ENCODE peak calls at places on chromosomes 2 and 18, in five cellular contexts. Y is neuronal stem cell, S is IMR-90, G is mesenchymal stem cell, V is H1. B is an unnamed sample.

GRCh38 chr2:197461073-197461472 is 7.7 kb downstream of the COQ10B start:
- DNase-seq in Y (no peak), S (peak), G (no peak), V (no peak), B (no peak)

GRCh38 chr2:206378835-206379234 is 64.5 kb upstream of the ADAM23 start:
- DNase-seq in V (no peak), G (no peak), Y (no peak), S (peak), B (no peak)

GRCh38 chr2:188577231-188577630 is 285.6 kb downstream of the GULP1 start:
- DNase-seq in V (no peak), Y (no peak), S (no peak), G (peak), B (no peak)

GRCh38 chr2:225494100-225494459 is 94.6 kb downstream of the NYAP2 start:
- DNase-seq in Y (no peak), S (no peak), G (no peak), V (no peak), B (no peak)

GRCh38 chr2:239897596-239898235 is 127.4 kb downstream of the NDUFA10 start:
- DNase-seq in Y (no peak), S (no peak), G (no peak), V (no peak), B (no peak)

GRCh38 chr2:54669677-54670484 is 53.6 kb upstream of the EML6 start:
- DNase-seq in Y (no peak), S (peak), G (peak), V (no peak), B (peak)

GRCh38 chr18:24006731-24007308 is 7.7 kb upstream of the TTC39C start:
- DNase-seq in S (peak), G (peak), Y (no peak), V (no peak), B (no peak)

GRCh38 chr2:18342901-18343300 is 217.6 kb downstream of the RDH14 start:
- DNase-seq in G (no peak), Y (no peak), S (no peak), V (no peak), B (peak)

GRCh38 chr2:53353372-53354111 is 414.1 kb upstream of the CHAC2 start:
- DNase-seq in V (no peak), G (peak), Y (peak), S (peak), B (no peak)

GRCh38 chr2:65329551-65329950 is 101.9 kb downstream of the ACTR2 start:
- DNase-seq in S (no peak), Y (no peak), V (no peak), G (no peak), B (no peak)

GRCh38 chr18:26356045-26356785 is 130.0 kb downstream of the TAF4B start:
- DNase-seq in Y (no peak), V (no peak), S (no peak), G (no peak), B (no peak)

GRCh38 chr2:205366336-205367060 is 315.8 kb upstream of the NRP2 start:
- DNase-seq in V (no peak), Y (no peak), G (peak), S (peak), B (peak)

GRCh38 chr2:200703132-200703925 is 108.4 kb upstream of the BZW1 start:
- DNase-seq in Y (peak), V (no peak), S (peak), G (peak), B (peak)

GRCh38 chr2:96664366-96664765 is 21.8 kb downstream of the FER1L5 start:
- DNase-seq in V (no peak), S (no peak), Y (no peak), G (no peak), B (peak)
- H3K4me3 ChIP-seq in V (no peak), S (no peak), Y (no peak), G (no peak), B (no peak)

GRCh38 chr2:70385204-70385603 is 83.3 kb upstream of the FAM136A start:
- DNase-seq in S (no peak), Y (no peak), G (no peak), V (no peak), B (no peak)

GRCh38 chr2:70385966-70386595 is 84.2 kb upstream of the FAM136A start:
- DNase-seq in S (peak), G (no peak), V (peak), Y (no peak), B (no peak)

GRCh38 chr2:70380621-70381020 is 78.8 kb upstream of the FAM136A start:
- DNase-seq in V (no peak), G (no peak), S (no peak), Y (no peak), B (no peak)

GRCh38 chr2:70381821-70382220 is 80.0 kb upstream of the FAM136A start:
- DNase-seq in G (peak), V (no peak), S (peak), Y (no peak), B (no peak)

GRCh38 chr2:70381235-70381634 is 79.4 kb upstream of the FAM136A start:
- DNase-seq in V (no peak), Y (no peak), S (peak), G (no peak), B (no peak)
- H3K23ac ChIP-seq in V (no peak), Y (no peak), S (no peak), G (no peak), B (no peak)

GRCh38 chr2:19835818-19836281 is 65.9 kb downstream of the TTC32 start:
- DNase-seq in V (peak), G (no peak), Y (no peak), S (peak), B (no peak)
- H4K91ac ChIP-seq in V (no peak), G (no peak), Y (no peak), S (no peak), B (no peak)

DNA sequence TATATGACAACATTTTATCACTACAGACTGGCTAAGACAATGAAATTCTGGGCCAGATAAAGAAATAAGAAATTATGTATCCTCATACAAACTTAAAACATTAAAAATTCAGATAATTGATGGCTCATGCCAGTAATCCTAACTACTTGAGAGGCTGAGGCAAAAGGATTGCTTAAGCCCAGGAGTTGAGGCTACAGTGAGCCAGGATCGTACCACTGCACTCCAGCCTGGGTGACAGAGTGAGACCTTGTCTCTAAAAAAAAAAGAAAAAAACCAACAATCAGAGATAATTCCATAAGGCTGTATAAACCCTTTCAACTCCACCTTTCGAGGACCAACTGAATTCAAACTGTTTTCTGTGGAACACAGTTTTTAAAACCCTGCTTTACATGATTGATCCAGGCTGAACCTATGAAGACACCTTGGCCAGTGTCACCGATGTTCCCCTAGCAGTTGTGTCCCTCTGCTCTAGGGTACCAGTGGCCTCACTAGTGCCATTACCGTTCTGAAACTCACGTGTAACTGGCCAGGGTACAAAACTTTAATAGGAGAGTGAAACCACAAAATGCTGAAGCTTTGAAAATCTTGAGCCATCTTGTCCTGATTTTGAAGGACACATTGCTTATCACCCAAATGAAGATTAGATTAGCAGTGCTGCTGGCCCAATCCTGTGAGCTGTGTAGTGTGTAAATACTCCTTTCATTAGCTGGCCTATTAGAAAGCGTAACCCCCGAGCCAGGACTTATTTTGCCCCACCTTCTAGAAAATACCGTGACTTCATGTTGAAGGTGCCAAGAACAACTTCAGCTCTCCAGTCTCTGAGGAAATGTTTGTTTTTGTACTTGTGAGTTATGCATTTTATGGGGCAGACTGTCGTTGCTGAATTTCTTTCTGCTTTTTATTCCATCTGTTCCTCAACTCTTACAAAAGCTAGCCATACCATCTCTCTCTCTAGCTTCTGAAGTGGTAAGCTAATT is 148.0 kb upstream of the MAP3K20 start:
- DNase-seq in V (no peak), S (peak), Y (no peak), G (no peak), B (no peak)
- H3K4me3 ChIP-seq in V (no peak), S (no peak), Y (no peak), G (no peak), B (no peak)

GRCh38 chr2:173983414-173983871 is 18.3 kb upstream of the SP3 start:
- DNase-seq in V (no peak), G (no peak), S (peak), Y (no peak), B (no peak)
- H3K23ac ChIP-seq in V (no peak), G (no peak), S (peak), Y (no peak), B (no peak)

GRCh38 chr2:217177687-217178086 is 317.8 kb upstream of the TNP1 start:
- DNase-seq in S (no peak), V (no peak), Y (no peak), G (no peak), B (no peak)
- H4K91ac ChIP-seq in S (no peak), V (no peak), Y (no peak), G (no peak), B (no peak)

DNA sequence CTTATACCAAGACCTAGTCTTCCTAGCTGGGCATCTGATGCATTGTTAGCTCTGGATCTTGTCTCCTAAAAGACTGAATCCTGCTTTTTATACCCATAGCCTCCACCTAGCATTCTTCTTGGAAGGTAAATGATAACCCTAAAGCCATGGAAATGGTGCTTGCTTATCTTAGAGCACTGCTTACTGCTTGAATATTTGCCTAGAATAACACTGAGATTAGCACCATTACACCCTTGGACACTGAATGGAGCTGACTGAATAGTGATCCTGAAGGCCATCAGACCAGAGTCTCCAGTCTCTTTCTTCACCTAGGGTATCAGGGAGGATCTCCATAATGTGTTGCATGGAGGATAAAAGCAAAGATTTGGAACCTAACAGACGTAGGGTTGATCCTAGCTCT is 50.3 kb upstream of the UGP2 start:
- DNase-seq in S (no peak), V (no peak), Y (no peak), G (no peak), B (no peak)
- H3K4me3 ChIP-seq in S (no peak), V (no peak), Y (no peak), G (no peak), B (no peak)

GRCh38 chr2:96876811-96877437 is 7.0 kb upstream of the SEMA4C start:
- DNase-seq in G (no peak), V (no peak), S (no peak), Y (no peak), B (peak)

GRCh38 chr2:96873651-96874096 is 3.8 kb upstream of the SEMA4C start:
- DNase-seq in S (no peak), V (no peak), G (no peak), Y (no peak), B (no peak)

GRCh38 chr2:96874099-96874831 is 4.4 kb upstream of the SEMA4C start:
- DNase-seq in S (no peak), G (no peak), Y (no peak), V (no peak), B (no peak)

GRCh38 chr2:96876036-96876810 is 6.3 kb upstream of the SEMA4C start:
- DNase-seq in G (peak), V (no peak), Y (no peak), S (peak), B (no peak)

DNA sequence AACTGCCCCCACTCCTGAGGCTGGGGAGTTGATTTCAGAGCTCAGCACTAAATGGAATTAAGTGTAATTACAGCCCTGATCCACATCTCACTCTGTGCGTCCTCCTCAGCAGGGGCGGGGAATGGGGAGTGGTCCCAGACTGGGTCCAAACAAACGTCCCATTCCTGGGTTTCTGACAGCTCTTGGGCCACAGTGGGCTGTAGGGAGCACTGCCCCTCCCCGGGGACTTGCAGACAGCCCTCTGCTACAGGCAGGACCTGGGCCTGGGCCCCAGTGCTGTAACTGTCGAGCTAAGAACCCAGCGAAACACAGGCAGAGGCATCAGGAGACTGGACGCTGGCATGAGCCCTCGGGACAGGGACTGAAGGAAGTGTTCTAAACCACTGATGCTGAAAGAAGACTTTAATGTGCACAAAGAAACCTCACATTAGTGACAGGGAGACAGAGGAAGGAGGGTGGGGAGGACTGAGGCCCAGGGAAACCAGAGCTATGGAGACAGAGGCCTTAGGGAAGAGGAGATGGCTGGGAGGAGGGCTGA is 5.7 kb upstream of the SEMA4C start:
- DNase-seq in G (no peak), V (no peak), S (no peak), Y (no peak), B (no peak)
- H3K23ac ChIP-seq in G (no peak), V (no peak), S (no peak), Y (no peak), B (no peak)